ENCODE peak calls at places on chromosomes 3 and 15, in nine cellular contexts. One of them, this sample, is unnamed.

GRCh38 chr3:173465112-173465511 is 67.6 kb downstream of the NLGN1 start:
- DNase-seq in cardiac fibroblast: peak; percentile 71
- DNase-seq in HuH-7: no peak
- DNase-seq in EL: peak; percentile 71
- DNase-seq in hippocampal formation: no peak
- DNase-seq in iris pigment epithelial cell: peak; percentile 44
- DNase-seq in adrenal gland: no peak
- DNase-seq in Kasumi-1: no peak
- DNase-seq in GM10248: no peak
- DNase-seq in this sample: peak; percentile 19

GRCh38 chr15:31364301-31365031 is 37.8 kb downstream of the KLF13 start:
- DNase-seq in cardiac fibroblast: no peak
- DNase-seq in HuH-7: no peak
- DNase-seq in EL: no peak
- DNase-seq in hippocampal formation: no peak
- DNase-seq in iris pigment epithelial cell: no peak
- DNase-seq in adrenal gland: no peak
- DNase-seq in Kasumi-1: no peak
- DNase-seq in GM10248: no peak
- DNase-seq in this sample: no peak

GRCh38 chr3:38137615-38138346 is 680 bp upstream of the MYD88 start:
- DNase-seq in cardiac fibroblast: no peak
- DNase-seq in HuH-7: no peak
- DNase-seq in EL: no peak
- DNase-seq in hippocampal formation: no peak
- DNase-seq in iris pigment epithelial cell: no peak
- DNase-seq in adrenal gland: no peak
- DNase-seq in Kasumi-1: no peak
- DNase-seq in GM10248: no peak
- DNase-seq in this sample: no peak

GRCh38 chr3:55458398-55458797 is 28.7 kb downstream of the WNT5A start:
- DNase-seq in cardiac fibroblast: no peak
- DNase-seq in HuH-7: no peak
- DNase-seq in EL: peak; percentile 28
- DNase-seq in hippocampal formation: no peak
- DNase-seq in iris pigment epithelial cell: no peak
- DNase-seq in adrenal gland: no peak
- DNase-seq in Kasumi-1: no peak
- DNase-seq in GM10248: no peak
- DNase-seq in this sample: no peak

GRCh38 chr3:129018271-129018670 is 17.2 kb downstream of the EFCC1 start:
- DNase-seq in cardiac fibroblast: no peak
- DNase-seq in HuH-7: no peak
- DNase-seq in EL: no peak
- DNase-seq in hippocampal formation: no peak
- DNase-seq in iris pigment epithelial cell: no peak
- DNase-seq in adrenal gland: no peak
- DNase-seq in Kasumi-1: no peak
- DNase-seq in GM10248: no peak
- DNase-seq in this sample: no peak

GRCh38 chr3:170128977-170129431 is 52.5 kb downstream of the PHC3 start:
- DNase-seq in cardiac fibroblast: peak; percentile 51
- DNase-seq in HuH-7: peak; percentile 15
- DNase-seq in EL: peak; percentile 38
- DNase-seq in hippocampal formation: no peak
- DNase-seq in iris pigment epithelial cell: peak; percentile 14
- DNase-seq in adrenal gland: no peak
- DNase-seq in Kasumi-1: no peak
- DNase-seq in GM10248: peak; percentile 31
- DNase-seq in this sample: peak; percentile 9

GRCh38 chr15:68431037-68431791 is 749 bp downstream of the ITGA11 start:
- DNase-seq in cardiac fibroblast: peak; percentile 39
- DNase-seq in HuH-7: no peak
- DNase-seq in EL: no peak
- DNase-seq in hippocampal formation: no peak
- DNase-seq in iris pigment epithelial cell: peak; percentile 8
- DNase-seq in adrenal gland: no peak
- DNase-seq in Kasumi-1: no peak
- DNase-seq in GM10248: no peak
- DNase-seq in this sample: no peak

GRCh38 chr3:10008588-10009344 is 17.5 kb upstream of the FANCD2 start:
- DNase-seq in cardiac fibroblast: peak; percentile 75
- DNase-seq in HuH-7: peak; percentile 87
- DNase-seq in EL: peak; percentile 76
- DNase-seq in hippocampal formation: peak; percentile 31
- DNase-seq in iris pigment epithelial cell: peak; percentile 72
- DNase-seq in adrenal gland: peak; percentile 88
- DNase-seq in Kasumi-1: no peak
- DNase-seq in GM10248: peak; percentile 86
- DNase-seq in this sample: no peak

GRCh38 chr3:125192190-125193035 is 20.1 kb downstream of the SLC12A8 start:
- DNase-seq in cardiac fibroblast: no peak
- DNase-seq in HuH-7: no peak
- DNase-seq in EL: no peak
- DNase-seq in hippocampal formation: no peak
- DNase-seq in iris pigment epithelial cell: no peak
- DNase-seq in adrenal gland: no peak
- DNase-seq in Kasumi-1: no peak
- DNase-seq in GM10248: peak; percentile 80
- DNase-seq in this sample: no peak

GRCh38 chr15:28191832-28192231 is 92.7 kb upstream of the OCA2 start:
- DNase-seq in cardiac fibroblast: peak; percentile 74
- DNase-seq in HuH-7: peak; percentile 13
- DNase-seq in EL: peak; percentile 3
- DNase-seq in hippocampal formation: peak; percentile 44
- DNase-seq in iris pigment epithelial cell: peak; percentile 83
- DNase-seq in adrenal gland: peak; percentile 66
- DNase-seq in Kasumi-1: no peak
- DNase-seq in GM10248: no peak
- DNase-seq in this sample: peak; percentile 66

GRCh38 chr3:185960518-185961288 is 22.9 kb upstream of the TRA2B start:
- DNase-seq in cardiac fibroblast: no peak
- DNase-seq in HuH-7: peak; percentile 30
- DNase-seq in EL: no peak
- DNase-seq in hippocampal formation: no peak
- DNase-seq in iris pigment epithelial cell: no peak
- DNase-seq in adrenal gland: no peak
- DNase-seq in Kasumi-1: no peak
- DNase-seq in GM10248: no peak
- DNase-seq in this sample: no peak

GRCh38 chr3:15713364-15713763 is 84.4 kb downstream of the ANKRD28 start:
- DNase-seq in cardiac fibroblast: no peak
- DNase-seq in HuH-7: no peak
- DNase-seq in EL: no peak
- DNase-seq in hippocampal formation: no peak
- DNase-seq in iris pigment epithelial cell: no peak
- DNase-seq in adrenal gland: no peak
- DNase-seq in Kasumi-1: no peak
- DNase-seq in GM10248: no peak
- DNase-seq in this sample: no peak

GRCh38 chr3:3356836-3357235 is 177.3 kb upstream of the CRBN start:
- DNase-seq in cardiac fibroblast: no peak
- DNase-seq in HuH-7: no peak
- DNase-seq in EL: no peak
- DNase-seq in hippocampal formation: no peak
- DNase-seq in iris pigment epithelial cell: no peak
- DNase-seq in adrenal gland: no peak
- DNase-seq in Kasumi-1: no peak
- DNase-seq in GM10248: no peak
- DNase-seq in this sample: no peak

GRCh38 chr15:31344824-31345605 is 18.4 kb downstream of the KLF13 start:
- DNase-seq in cardiac fibroblast: no peak
- DNase-seq in HuH-7: no peak
- DNase-seq in EL: no peak
- DNase-seq in hippocampal formation: no peak
- DNase-seq in iris pigment epithelial cell: no peak
- DNase-seq in adrenal gland: peak; percentile 41
- DNase-seq in Kasumi-1: no peak
- DNase-seq in GM10248: peak; percentile 63
- DNase-seq in this sample: no peak

GRCh38 chr15:91021516-91022074 is 799 bp downstream of the VPS33B start:
- DNase-seq in cardiac fibroblast: peak; percentile 33
- DNase-seq in HuH-7: no peak
- DNase-seq in EL: peak; percentile 49
- DNase-seq in hippocampal formation: no peak
- DNase-seq in iris pigment epithelial cell: peak; percentile 24
- DNase-seq in adrenal gland: no peak
- DNase-seq in Kasumi-1: no peak
- DNase-seq in GM10248: no peak
- DNase-seq in this sample: no peak

GRCh38 chr15:69926011-69926410 is 171.7 kb downstream of the TLE3 start:
- DNase-seq in cardiac fibroblast: peak; percentile 9
- DNase-seq in HuH-7: no peak
- DNase-seq in EL: peak; percentile 72
- DNase-seq in hippocampal formation: no peak
- DNase-seq in iris pigment epithelial cell: peak; percentile 52
- DNase-seq in adrenal gland: no peak
- DNase-seq in Kasumi-1: no peak
- DNase-seq in GM10248: no peak
- DNase-seq in this sample: no peak

GRCh38 chr3:34213481-34213880 is 415.1 kb downstream of the PDCD6IP start:
- DNase-seq in cardiac fibroblast: no peak
- DNase-seq in HuH-7: no peak
- DNase-seq in EL: no peak
- DNase-seq in hippocampal formation: no peak
- DNase-seq in iris pigment epithelial cell: no peak
- DNase-seq in adrenal gland: no peak
- DNase-seq in Kasumi-1: no peak
- DNase-seq in GM10248: no peak
- DNase-seq in this sample: no peak

GRCh38 chr3:53628546-53629395 is 134.4 kb downstream of the CACNA1D start:
- DNase-seq in cardiac fibroblast: no peak
- DNase-seq in HuH-7: no peak
- DNase-seq in EL: no peak
- DNase-seq in hippocampal formation: no peak
- DNase-seq in iris pigment epithelial cell: no peak
- DNase-seq in adrenal gland: no peak
- DNase-seq in Kasumi-1: no peak
- DNase-seq in GM10248: no peak
- DNase-seq in this sample: no peak

This sample was measured in H4.